ENCODE peak calls at places on chromosomes 6 and 20, in six cellular contexts. I, N, T, K, E and X are unnamed samples.

GRCh38 chr20:31597483-31597858 is 7.6 kb upstream of the ID1 start:
- DNase-seq in I (no peak), N (no peak), T (no peak), K (no peak), E (no peak), X (no peak)

GRCh38 chr6:83463886-83464285 is 33.0 kb upstream of the ME1 start:
- DNase-seq in I (no peak), N (no peak), T (no peak), K (no peak), E (no peak), X (no peak)

GRCh38 chr20:33667245-33668086 is 723 bp downstream of the ACTL10 start:
- DNase-seq in I (peak; percentile 65), N (peak; percentile 59), T (no peak), K (no peak), E (peak; percentile 80), X (no peak)

GRCh38 chr6:45398075-45398817 is 20.5 kb upstream of the SUPT3H start:
- DNase-seq in I (no peak), N (no peak), T (no peak), K (no peak), E (no peak), X (no peak)

GRCh38 chr6:148367418-148368024 is 24.9 kb downstream of the SASH1 start:
- DNase-seq in I (no peak), N (peak; percentile 60), T (no peak), K (no peak), E (peak; percentile 48), X (no peak)

GRCh38 chr6:167781066-167781767 is 45.5 kb upstream of the AFDN start:
- DNase-seq in I (no peak), N (no peak), T (no peak), K (no peak), E (no peak), X (no peak)

GRCh38 chr6:46584586-46584985 is 68.0 kb downstream of the CYP39A1 start:
- DNase-seq in I (no peak), N (no peak), T (no peak), K (no peak), E (no peak), X (no peak)

GRCh38 chr6:134589512-134589911 is 271.6 kb upstream of the SGK1 start:
- DNase-seq in I (peak; percentile 85), N (peak; percentile 99), T (peak; percentile 9), K (no peak), E (no peak), X (no peak)

GRCh38 chr20:24823989-24824693 is 124.9 kb upstream of the CST7 start:
- DNase-seq in I (no peak), N (no peak), T (no peak), K (no peak), E (no peak), X (no peak)

GRCh38 chr6:83190596-83190995 is 2.5 kb downstream of the PGM3 start:
- DNase-seq in I (no peak), N (no peak), T (no peak), K (no peak), E (no peak), X (no peak)

GRCh38 chr6:122696853-122697252 is 82.7 kb upstream of the FABP7 start:
- DNase-seq in I (no peak), N (no peak), T (no peak), K (no peak), E (no peak), X (no peak)

GRCh38 chr6:108074359-108075144 is at the start of gene OSTM1:
- DNase-seq in I (peak; percentile 62), N (peak; percentile 82), T (peak; percentile 52), K (peak; percentile 45), E (peak; percentile 95), X (peak; percentile 51)

GRCh38 chr20:33688938-33689424 is 2.8 kb upstream of the E2F1 start:
- DNase-seq in I (no peak), N (no peak), T (no peak), K (no peak), E (no peak), X (no peak)

GRCh38 chr20:33685328-33686007 is 717 bp downstream of the E2F1 start:
- DNase-seq in I (no peak), N (no peak), T (no peak), K (peak; percentile 20), E (peak; percentile 79), X (peak; percentile 63)

GRCh38 chr6:3456794-3457709 is at the start of gene SLC22A23:
- DNase-seq in I (no peak), N (peak; percentile 24), T (peak; percentile 20), K (no peak), E (peak; percentile 82), X (peak; percentile 86)

GRCh38 chr20:51800132-51800721 is 2.1 kb downstream of the SALL4 start:
- DNase-seq in I (no peak), N (peak; percentile 15), T (peak; percentile 79), K (peak; percentile 41), E (peak; percentile 66), X (peak; percentile 82)

GRCh38 chr6:359261-360035 is 32.1 kb upstream of the IRF4 start:
- DNase-seq in I (no peak), N (no peak), T (no peak), K (no peak), E (no peak), X (no peak)

GRCh38 chr6:13044390-13044789 is 283.9 kb downstream of the TBC1D7 start:
- DNase-seq in I (no peak), N (peak; percentile 28), T (peak; percentile 11), K (no peak), E (no peak), X (peak; percentile 50)

GRCh38 chr6:66897576-66897975 is 1190.5 kb upstream of the EYS start:
- DNase-seq in I (no peak), N (peak; percentile 38), T (no peak), K (no peak), E (no peak), X (peak; percentile 40)

GRCh38 chr20:62504323-62504722 is 28.5 kb upstream of the GATA5 start:
- DNase-seq in I (no peak), N (no peak), T (no peak), K (no peak), E (no peak), X (no peak)

GRCh38 chr6:135819665-135820064 is 31.8 kb upstream of the PDE7B start:
- DNase-seq in I (no peak), N (no peak), T (no peak), K (no peak), E (no peak), X (no peak)

GRCh38 chr6:44010411-44011349 is 116.6 kb downstream of the MRPL14 start:
- DNase-seq in I (peak; percentile 93), N (peak; percentile 98), T (no peak), K (no peak), E (peak; percentile 16), X (no peak)

GRCh38 chr6:118801257-118801656 is 92.7 kb upstream of the ASF1A start:
- DNase-seq in I (no peak), N (no peak), T (no peak), K (no peak), E (no peak), X (no peak)

GRCh38 chr6:64290867-64291266 is 655.3 kb downstream of the PHF3 start:
- DNase-seq in I (no peak), N (no peak), T (no peak), K (no peak), E (no peak), X (no peak)

GRCh38 chr6:134123666-134124208 is 71.3 kb upstream of the SLC2A12 start:
- DNase-seq in I (peak; percentile 77), N (peak; percentile 78), T (peak; percentile 47), K (peak; percentile 28), E (no peak), X (no peak)

GRCh38 chr20:1577906-1578305 is 20.4 kb upstream of the SIRPD start:
- DNase-seq in I (no peak), N (no peak), T (no peak), K (no peak), E (no peak), X (no peak)

GRCh38 chr6:87941556-87942358 is 105.9 kb upstream of the SPACA1 start:
- DNase-seq in I (no peak), N (no peak), T (no peak), K (no peak), E (no peak), X (no peak)

GRCh38 chr20:14525439-14525838 is 188.0 kb upstream of the FLRT3 start:
- DNase-seq in I (no peak), N (no peak), T (no peak), K (no peak), E (no peak), X (no peak)

GRCh38 chr20:381581-382290 is 1.2 kb downstream of the TRIB3 start:
- DNase-seq in I (peak; percentile 50), N (peak; percentile 90), T (no peak), K (no peak), E (peak; percentile 91), X (no peak)

GRCh38 chr20:33176101-33176500 is 8.1 kb downstream of the BPIFA2 start:
- DNase-seq in I (no peak), N (no peak), T (no peak), K (no peak), E (no peak), X (no peak)

GRCh38 chr6:31114540-31114876 is at the start of gene PSORS1C1:
- DNase-seq in I (peak; percentile 91), N (peak; percentile 97), T (no peak), K (no peak), E (no peak), X (no peak)

GRCh38 chr6:90385914-90386313 is 89.3 kb upstream of the BACH2 start:
- DNase-seq in I (no peak), N (peak; percentile 6), T (no peak), K (no peak), E (no peak), X (no peak)

GRCh38 chr6:169653691-169654090 is 48.1 kb downstream of the WDR27 start:
- DNase-seq in I (no peak), N (no peak), T (no peak), K (no peak), E (no peak), X (no peak)

GRCh38 chr6:53593001-53593488 is 48.1 kb upstream of the GCLC start:
- DNase-seq in I (no peak), N (peak; percentile 89), T (no peak), K (no peak), E (no peak), X (no peak)

GRCh38 chr20:51713213-51713598 is 55.0 kb downstream of the ATP9A start:
- DNase-seq in I (no peak), N (no peak), T (no peak), K (no peak), E (no peak), X (no peak)

GRCh38 chr6:15017251-15017650 is 228.6 kb upstream of the JARID2 start:
- DNase-seq in I (no peak), N (no peak), T (peak; percentile 47), K (no peak), E (no peak), X (peak; percentile 65)